ENCODE peak calls at places on chromosomes 3 and 15, in eight cellular contexts. Q is SK-N-SH, Y is GM23338, V is MM.1S, T is hepatocyte, E is neural progenitor cell, Z is PC-3, G is HCT116. K is an unnamed sample. For H3K4me1, the result is how much of the 10 kb centered on the place peaks cover.

GRCh38 chr3:24389108-24390090 is 105.3 kb downstream of the THRB start:
- DNase-seq in Q (no peak), Y (peak), V (no peak), T (no peak), E (peak), Z (peak), G (no peak), K (no peak)

GRCh38 chr3:112539825-112540517 is 21.8 kb downstream of the ATG3 start:
- DNase-seq in Q (no peak), Y (no peak), V (peak), T (no peak), E (no peak), Z (no peak), G (no peak), K (no peak)

GRCh38 chr15:99492716-99493115 is 73.1 kb upstream of the MEF2A start:
- DNase-seq in Q (no peak), Y (no peak), V (no peak), T (no peak), E (no peak), Z (no peak), G (no peak), K (no peak)

GRCh38 chr3:122572940-122573412 is 4.5 kb upstream of the PARP15 start:
- DNase-seq in Q (no peak), Y (peak), V (no peak), T (peak), E (peak), Z (peak), G (no peak), K (peak)

GRCh38 chr3:33299395-33300081 is 22.3 kb downstream of the FBXL2 start:
- DNase-seq in Q (no peak), Y (no peak), V (no peak), T (no peak), E (no peak), Z (peak), G (peak), K (no peak)

GRCh38 chr3:156728267-156728985 is 54.0 kb downstream of the TIPARP start:
- DNase-seq in Q (no peak), Y (no peak), V (no peak), T (peak), E (no peak), Z (peak), G (no peak), K (no peak)

GRCh38 chr3:11188231-11188630 is 33.9 kb downstream of the HRH1 start:
- DNase-seq in Q (no peak), Y (no peak), V (no peak), T (no peak), E (no peak), Z (no peak), G (no peak), K (no peak)

GRCh38 chr3:151384741-151385174 is at the start of gene P2RY12:
- DNase-seq in Q (no peak), Y (no peak), V (no peak), T (no peak), E (no peak), Z (no peak), G (no peak), K (peak)

GRCh38 chr15:31563421-31563820 is 236.8 kb downstream of the KLF13 start:
- DNase-seq in Q (no peak), Y (no peak), V (no peak), T (no peak), E (no peak), Z (no peak), G (no peak), K (no peak)

GRCh38 chr3:47802734-47803477 is at the start of gene DHX30:
- DNase-seq in Q (peak), Y (peak), V (peak), T (peak), E (peak), Z (peak), G (no peak), K (peak)

GRCh38 chr3:47799733-47800132 is 3.2 kb upstream of the DHX30 start:
- DNase-seq in Q (no peak), Y (peak), V (peak), T (no peak), E (peak), Z (peak), G (no peak), K (no peak)

GRCh38 chr3:47803478-47804025 is 614 bp downstream of the DHX30 start:
- DNase-seq in Q (no peak), Y (no peak), V (peak), T (no peak), E (no peak), Z (no peak), G (no peak), K (no peak)

GRCh38 chr3:47804571-47804970 is 1.6 kb downstream of the DHX30 start:
- DNase-seq in Q (no peak), Y (no peak), V (no peak), T (no peak), E (no peak), Z (peak), G (no peak), K (no peak)
- TF ChIP-seq CTCF in Q (no peak), Y (no peak), V (no peak), T (no peak), E (no peak), Z (no peak), G (no peak), K (no peak)

GRCh38 chr3:19598870-19599269 is 335.1 kb downstream of the EFHB start:
- DNase-seq in Q (no peak), Y (no peak), V (peak), T (no peak), E (no peak), Z (no peak), G (no peak), K (no peak)

GRCh38 chr3:19596408-19596807 is 337.6 kb downstream of the EFHB start:
- DNase-seq in Q (no peak), Y (no peak), V (peak), T (no peak), E (no peak), Z (no peak), G (no peak), K (no peak)

GRCh38 chr3:19595884-19596283 is 338.1 kb downstream of the EFHB start:
- DNase-seq in Q (no peak), Y (no peak), V (no peak), T (no peak), E (no peak), Z (no peak), G (no peak), K (no peak)
- TF ChIP-seq EZH2phosphoT487 in Q (no peak), Y (no peak), V (no peak), T (no peak), E (no peak), Z (no peak), G (no peak), K (no peak)

GRCh38 chr3:114212646-114213045 is 24.7 kb downstream of the ZNF80 start:
- DNase-seq in Q (no peak), Y (no peak), V (no peak), T (no peak), E (no peak), Z (no peak), G (no peak), K (no peak)
- H3K4me1 ChIP-seq in Q (under half), Y (under half), V (under half), T (under half), E (under half), Z (under half), G (under half), K (under half)

DNA sequence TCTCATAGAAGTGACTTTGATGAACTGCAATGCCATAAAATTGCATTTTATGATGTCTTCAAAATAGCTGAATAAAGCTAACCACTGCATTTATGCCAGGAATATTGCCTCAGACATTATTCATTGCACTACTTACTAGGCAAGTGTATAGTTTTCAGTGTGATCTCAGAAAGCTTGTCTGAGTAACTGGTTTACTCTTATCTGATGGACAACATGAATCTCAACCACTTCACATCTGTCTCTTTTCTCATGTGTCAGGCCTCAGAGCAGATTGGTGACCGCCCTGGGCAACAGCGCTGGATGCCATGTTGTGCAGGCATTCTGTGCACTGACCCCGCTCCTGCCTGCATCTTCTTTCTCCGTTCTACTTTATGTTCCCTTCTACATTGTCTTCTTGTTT is 119.3 kb upstream of the SLC2A2 start:
- DNase-seq in Q (peak), Y (no peak), V (no peak), T (no peak), E (no peak), Z (no peak), G (no peak), K (no peak)
- TF ChIP-seq CTCF in Q (no peak), Y (no peak), V (no peak), T (no peak), E (no peak), Z (no peak), G (no peak), K (no peak)

GRCh38 chr15:70213779-70214178 is 116.1 kb upstream of the TLE3 start:
- DNase-seq in Q (no peak), Y (no peak), V (no peak), T (no peak), E (no peak), Z (no peak), G (no peak), K (no peak)

GRCh38 chr15:70214941-70215635 is 117.4 kb upstream of the TLE3 start:
- DNase-seq in Q (no peak), Y (no peak), V (no peak), T (no peak), E (no peak), Z (no peak), G (no peak), K (no peak)

GRCh38 chr15:70214266-70214665 is 116.5 kb upstream of the TLE3 start:
- DNase-seq in Q (no peak), Y (no peak), V (no peak), T (no peak), E (no peak), Z (no peak), G (no peak), K (peak)

GRCh38 chr15:70217246-70218160 is 119.8 kb upstream of the TLE3 start:
- DNase-seq in Q (peak), Y (no peak), V (no peak), T (no peak), E (no peak), Z (no peak), G (no peak), K (no peak)

GRCh38 chr15:70215951-70216350 is 118.2 kb upstream of the TLE3 start:
- DNase-seq in Q (no peak), Y (no peak), V (no peak), T (no peak), E (no peak), Z (no peak), G (no peak), K (no peak)
- TF ChIP-seq EZH2phosphoT487 in Q (no peak), Y (no peak), V (no peak), T (no peak), E (no peak), Z (no peak), G (no peak), K (no peak)

GRCh38 chr3:15819043-15819442 is 21.3 kb upstream of the ANKRD28 start:
- DNase-seq in Q (no peak), Y (no peak), V (no peak), T (no peak), E (no peak), Z (no peak), G (no peak), K (no peak)
- H3K4me1 ChIP-seq in Q (under half), Y (under half), V (under half), T (under half), E (under half), Z (under half), G (under half), K (under half)

DNA sequence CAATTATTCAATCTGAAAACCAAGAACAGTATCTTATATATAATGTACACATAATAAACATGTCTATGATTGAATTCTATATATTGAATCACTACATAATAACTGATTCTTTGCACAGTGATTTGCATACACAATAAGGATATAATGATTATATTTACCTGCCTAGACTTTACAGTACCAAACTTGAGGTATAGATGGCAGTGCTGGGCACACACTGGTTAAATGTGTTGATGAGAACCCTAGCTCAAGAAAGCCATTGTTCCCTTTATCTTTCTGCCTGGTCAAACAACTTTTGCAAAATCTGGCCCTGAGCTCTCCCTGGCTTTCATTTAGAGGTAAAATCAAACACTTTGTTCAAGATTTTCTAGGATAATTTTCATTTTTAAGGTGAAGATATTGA is 697.7 kb downstream of the TUSC7 start:
- DNase-seq in Q (no peak), Y (peak), V (peak), T (peak), E (peak), Z (peak), G (no peak), K (no peak)
- TF ChIP-seq CTCF in Q (peak), Y (peak), V (peak), T (peak), E (peak), Z (peak), G (peak), K (peak)

GRCh38 chr3:159339131-159339530 is 537.3 kb downstream of the MFSD1 start:
- DNase-seq in Q (no peak), Y (no peak), V (no peak), T (no peak), E (no peak), Z (no peak), G (no peak), K (no peak)
- TF ChIP-seq EZH2phosphoT487 in Q (no peak), Y (no peak), V (no peak), T (no peak), E (no peak), Z (no peak), G (no peak), K (no peak)

DNA sequence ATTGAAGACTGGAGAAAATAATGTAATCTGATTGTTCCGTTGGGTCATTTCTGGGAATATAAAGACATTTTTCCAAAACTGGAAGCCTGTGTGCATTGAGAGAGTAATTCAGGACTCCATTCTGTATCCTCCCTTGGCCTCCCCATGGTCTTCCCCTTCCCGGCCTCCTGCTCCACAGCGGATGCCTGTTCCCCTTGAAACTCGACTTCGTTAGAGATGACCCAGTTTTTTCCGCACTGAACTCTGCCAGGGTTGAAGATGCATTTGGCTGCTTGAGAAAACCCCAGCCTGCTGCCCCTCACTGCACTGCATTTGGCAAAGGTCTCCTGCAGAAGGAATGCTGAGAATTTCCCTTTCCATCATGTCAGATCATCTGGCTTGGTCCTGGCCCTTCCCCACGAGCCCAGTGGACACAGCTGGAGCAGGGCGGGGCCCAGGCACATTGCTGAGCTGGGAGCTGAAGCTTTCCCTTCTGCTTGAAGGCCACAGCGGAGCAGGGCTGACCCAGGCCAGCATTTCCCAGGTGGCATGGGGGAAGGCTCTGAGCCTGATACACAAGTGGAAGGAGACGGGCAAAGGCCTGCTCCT is 37.6 kb upstream of the RGMA start:
- DNase-seq in Q (no peak), Y (no peak), V (no peak), T (no peak), E (no peak), Z (no peak), G (no peak), K (no peak)
- H3K4me1 ChIP-seq in Q (under half), Y (under half), V (under half), T (under half), E (under half), Z (under half), G (under half), K (under half)